ENCODE peak calls at places on chromosomes 6 and 20, in seven cellular contexts. P, W, L, F, O, S and G are unnamed samples.
A peak's percentile ranks its signal among the peaks of the same experiment; 100 is the strongest.

GRCh38 chr6:45081634-45082033 is 246.5 kb upstream of the RUNX2 start:
- DNase-seq in L (no peak), O (no peak), W (no peak), F (no peak), S (no peak), P (no peak), G (no peak)

GRCh38 chr6:14601490-14601889 is 483.9 kb downstream of the CD83 start:
- DNase-seq in P (no peak), O (no peak), F (peak; percentile 60), L (no peak), S (no peak), W (no peak), G (no peak)

GRCh38 chr20:47317127-47317895 is 39.2 kb downstream of the ZMYND8 start:
- DNase-seq in F (peak; percentile 38), W (peak; percentile 87), S (peak; percentile 94), O (peak; percentile 62), P (peak; percentile 81), L (peak; percentile 33), G (peak; percentile 91)

GRCh38 chr6:142694054-142694453 is 250.9 kb downstream of the HIVEP2 start:
- DNase-seq in F (no peak), P (no peak), S (no peak), O (no peak), W (no peak), L (no peak), G (peak; percentile 45)

GRCh38 chr6:551405-551804 is 105.5 kb downstream of the HUS1B start:
- DNase-seq in S (no peak), P (no peak), L (no peak), W (no peak), F (no peak), O (no peak), G (peak; percentile 31)

GRCh38 chr6:157101166-157101565 is 222.2 kb downstream of the TMEM242 start:
- DNase-seq in L (no peak), P (no peak), S (no peak), F (no peak), W (no peak), O (no peak), G (no peak)

GRCh38 chr20:53468583-53468982 is 125.1 kb downstream of the ZNF217 start:
- DNase-seq in L (no peak), W (no peak), S (no peak), F (no peak), P (no peak), O (no peak), G (no peak)

GRCh38 chr20:59992531-59992930 is 34.3 kb downstream of the CDH26 start:
- DNase-seq in O (no peak), W (no peak), P (no peak), S (no peak), L (no peak), F (no peak), G (no peak)

GRCh38 chr6:69795469-69796080 is 1.2 kb downstream of the LMBRD1 start:
- DNase-seq in O (no peak), F (no peak), W (no peak), S (no peak), L (no peak), P (no peak), G (peak; percentile 10)

GRCh38 chr6:21997414-21998037 is 299.3 kb downstream of the PRL start:
- DNase-seq in L (no peak), P (no peak), O (no peak), F (no peak), W (no peak), S (no peak), G (no peak)

GRCh38 chr6:137510923-137511322 is 16.7 kb upstream of the OLIG3 start:
- DNase-seq in L (no peak), P (no peak), F (no peak), O (no peak), W (no peak), S (no peak), G (no peak)

GRCh38 chr20:17856024-17856564 is 112.5 kb downstream of the SNX5 start:
- DNase-seq in F (no peak), P (no peak), O (peak; percentile 91), S (no peak), L (no peak), W (peak; percentile 87), G (no peak)

GRCh38 chr20:13267231-13267630 is 46.2 kb downstream of the ISM1 start:
- DNase-seq in S (no peak), L (no peak), P (no peak), O (no peak), W (no peak), F (no peak), G (no peak)

GRCh38 chr6:119858901-119859300 is 509.3 kb upstream of the MAN1A1 start:
- DNase-seq in F (no peak), P (no peak), L (no peak), S (peak; percentile 3), O (no peak), W (no peak), G (peak; percentile 7)

GRCh38 chr6:118893095-118893881 is 664 bp upstream of the ASF1A start:
- DNase-seq in S (peak; percentile 83), L (peak; percentile 29), W (peak; percentile 38), O (peak; percentile 45), P (no peak), F (peak; percentile 51), G (peak; percentile 78)

GRCh38 chr20:3980260-3981131 is 34.9 kb downstream of the RNF24 start:
- DNase-seq in O (no peak), P (no peak), L (no peak), S (peak; percentile 32), W (no peak), F (no peak), G (peak; percentile 78)

GRCh38 chr20:3577366-3577765 is 85.8 kb downstream of the GFRA4 start:
- DNase-seq in O (no peak), S (no peak), P (no peak), F (no peak), W (no peak), L (no peak), G (no peak)

GRCh38 chr20:22373164-22373895 is 211.0 kb downstream of the FOXA2 start:
- DNase-seq in O (peak; percentile 38), P (no peak), W (no peak), S (no peak), L (no peak), F (no peak), G (no peak)

GRCh38 chr20:56940466-56940865 is 311.4 kb downstream of the TFAP2C start:
- DNase-seq in P (no peak), W (no peak), S (no peak), O (no peak), F (no peak), L (no peak), G (no peak)

GRCh38 chr6:138987299-138987642 is 782 bp downstream of the REPS1 start:
- DNase-seq in F (peak; percentile 35), L (no peak), S (no peak), P (no peak), W (no peak), O (no peak), G (no peak)

GRCh38 chr20:10658876-10659632 is 14.7 kb downstream of the JAG1 start:
- DNase-seq in O (no peak), W (no peak), P (no peak), L (no peak), F (no peak), S (peak; percentile 71), G (no peak)

GRCh38 chr6:37354526-37355384 is 972 bp downstream of the RNF8 start:
- DNase-seq in S (peak; percentile 23), W (no peak), O (peak; percentile 49), P (no peak), L (peak; percentile 33), F (no peak), G (no peak)

GRCh38 chr6:155026366-155027045 is 31.4 kb downstream of the TIAM2 start:
- DNase-seq in S (peak; percentile 91), F (peak; percentile 24), W (no peak), P (peak; percentile 87), O (no peak), L (no peak), G (peak; percentile 85)

GRCh38 chr6:33566182-33567084 is 13.6 kb downstream of the BAK1 start:
- DNase-seq in S (peak; percentile 67), O (no peak), L (no peak), P (no peak), W (no peak), F (no peak), G (peak; percentile 35)

GRCh38 chr6:157184202-157185015 is 138.9 kb downstream of the TMEM242 start:
- DNase-seq in L (peak; percentile 68), F (peak; percentile 87), P (peak; percentile 21), S (peak; percentile 62), W (peak; percentile 66), O (peak; percentile 85), G (peak; percentile 67)

GRCh38 chr6:32113386-32114352 is 4.5 kb upstream of the TNXB start:
- DNase-seq in L (no peak), W (peak; percentile 69), P (peak; percentile 89), F (peak; percentile 60), S (peak; percentile 27), O (peak; percentile 65), G (peak; percentile 99)